ENCODE peak calls at places on chromosomes 11 and 22, in six cellular contexts. One of them, this sample, is unnamed.

GRCh38 chr11:119029340-119030028 is 1.2 kb downstream of the SLC37A4 start:
- DNase-seq in hypothalamus: no peak
- DNase-seq in substantia nigra: no peak
- DNase-seq in A549: no peak
- DNase-seq in right lobe of liver: peak
- DNase-seq in activated CD4-positive, CD25-positive, alpha-beta regulatory T cell treated with anti-CD3 and anti-CD28 coated beads, Interleukin-2, amount 50 U/mL, for 72 hours: no peak
- DNase-seq in this sample: peak

GRCh38 chr11:128963744-128964340 is 21.2 kb upstream of the TP53AIP1 start:
- DNase-seq in hypothalamus: no peak
- DNase-seq in substantia nigra: no peak
- DNase-seq in A549: no peak
- DNase-seq in right lobe of liver: no peak
- DNase-seq in activated CD4-positive, CD25-positive, alpha-beta regulatory T cell treated with anti-CD3 and anti-CD28 coated beads, Interleukin-2, amount 50 U/mL, for 72 hours: no peak
- DNase-seq in this sample: peak

GRCh38 chr22:29004647-29005371 is 56.8 kb downstream of the C22orf31 start:
- DNase-seq in hypothalamus: peak
- DNase-seq in substantia nigra: no peak
- DNase-seq in A549: no peak
- DNase-seq in right lobe of liver: peak
- DNase-seq in activated CD4-positive, CD25-positive, alpha-beta regulatory T cell treated with anti-CD3 and anti-CD28 coated beads, Interleukin-2, amount 50 U/mL, for 72 hours: no peak
- DNase-seq in this sample: peak

GRCh38 chr11:17221968-17222367 is 14.2 kb upstream of the PIK3C2A start:
- DNase-seq in hypothalamus: no peak
- DNase-seq in substantia nigra: no peak
- DNase-seq in A549: no peak
- DNase-seq in right lobe of liver: no peak
- DNase-seq in activated CD4-positive, CD25-positive, alpha-beta regulatory T cell treated with anti-CD3 and anti-CD28 coated beads, Interleukin-2, amount 50 U/mL, for 72 hours: no peak
- DNase-seq in this sample: no peak

GRCh38 chr11:121589946-121590537 is 137.3 kb upstream of the SORL1-AS1 start:
- DNase-seq in hypothalamus: no peak
- DNase-seq in substantia nigra: no peak
- DNase-seq in A549: no peak
- DNase-seq in right lobe of liver: no peak
- DNase-seq in activated CD4-positive, CD25-positive, alpha-beta regulatory T cell treated with anti-CD3 and anti-CD28 coated beads, Interleukin-2, amount 50 U/mL, for 72 hours: no peak
- DNase-seq in this sample: peak

GRCh38 chr22:30868663-30869385 is 99.8 kb downstream of the MORC2 start:
- DNase-seq in hypothalamus: no peak
- DNase-seq in substantia nigra: no peak
- DNase-seq in A549: no peak
- DNase-seq in right lobe of liver: peak
- DNase-seq in activated CD4-positive, CD25-positive, alpha-beta regulatory T cell treated with anti-CD3 and anti-CD28 coated beads, Interleukin-2, amount 50 U/mL, for 72 hours: no peak
- DNase-seq in this sample: no peak

GRCh38 chr11:26045082-26045481 is 286.8 kb upstream of the ANO3 start:
- DNase-seq in hypothalamus: no peak
- DNase-seq in substantia nigra: no peak
- DNase-seq in A549: no peak
- DNase-seq in right lobe of liver: no peak
- DNase-seq in activated CD4-positive, CD25-positive, alpha-beta regulatory T cell treated with anti-CD3 and anti-CD28 coated beads, Interleukin-2, amount 50 U/mL, for 72 hours: no peak
- DNase-seq in this sample: no peak

GRCh38 chr11:22828373-22828772 is 1.2 kb downstream of the SVIP start:
- DNase-seq in hypothalamus: no peak
- DNase-seq in substantia nigra: no peak
- DNase-seq in A549: no peak
- DNase-seq in right lobe of liver: no peak
- DNase-seq in activated CD4-positive, CD25-positive, alpha-beta regulatory T cell treated with anti-CD3 and anti-CD28 coated beads, Interleukin-2, amount 50 U/mL, for 72 hours: no peak
- DNase-seq in this sample: no peak